ENCODE peak calls at places on chromosome 14, in four cellular contexts. Y is K562, J is GM12878, A is HepG2. I is an unnamed sample.

GRCh38 chr14:59360923-59361794 is 104.0 kb downstream of the GPR135 start:
- DNase-seq in A (peak), J (no peak), Y (peak), I (no peak)

GRCh38 chr14:35898217-35898775 is 72.2 kb downstream of the BRMS1L start:
- DNase-seq in Y (no peak), J (no peak), A (no peak), I (no peak)

GRCh38 chr14:23183479-23183878 is at the start of gene SLC7A8:
- DNase-seq in A (no peak), J (no peak), Y (no peak), I (peak)

GRCh38 chr14:89702151-89702936 is 252.2 kb downstream of the EFCAB11 start:
- DNase-seq in A (no peak), J (no peak), Y (no peak), I (no peak)

GRCh38 chr14:68112456-68112855 is 292.9 kb downstream of the RAD51B start:
- DNase-seq in J (no peak), A (no peak), Y (no peak), I (no peak)

GRCh38 chr14:102804858-102805257 is 27.6 kb downstream of the TRAF3 start:
- DNase-seq in Y (no peak), A (no peak), J (no peak), I (no peak)

GRCh38 chr14:64654072-64654899 is 49.9 kb upstream of the PLEKHG3 start:
- DNase-seq in Y (no peak), A (peak), J (peak), I (no peak)

GRCh38 chr14:59829941-59830734 is 40.4 kb downstream of the RTN1 start:
- DNase-seq in A (no peak), Y (no peak), J (no peak), I (no peak)

GRCh38 chr14:68888025-68888850 is 90.9 kb downstream of the ACTN1 start:
- DNase-seq in A (no peak), Y (no peak), J (no peak), I (no peak)

GRCh38 chr14:95337052-95337595 is 17.4 kb upstream of the CLMN start:
- DNase-seq in A (no peak), J (no peak), Y (no peak), I (no peak)

GRCh38 chr14:79661762-79662161 is 549.5 kb downstream of the DIO2 start:
- DNase-seq in A (no peak), Y (no peak), J (no peak), I (no peak)

GRCh38 chr14:89391556-89391955 is 25.5 kb downstream of the FOXN3 start:
- DNase-seq in A (no peak), Y (no peak), J (no peak), I (no peak)

GRCh38 chr14:84965279-84965678 is 564.7 kb upstream of the FLRT2 start:
- DNase-seq in Y (no peak), J (no peak), A (no peak), I (no peak)

GRCh38 chr14:102096569-102097188 is 9.8 kb upstream of the HSP90AA1 start:
- DNase-seq in Y (peak), A (peak), J (no peak), I (peak)

GRCh38 chr14:90760055-90760444 is 56.2 kb downstream of the TTC7B start:
- DNase-seq in Y (no peak), J (no peak), A (no peak), I (no peak)

GRCh38 chr14:90758959-90759358 is 57.3 kb downstream of the TTC7B start:
- DNase-seq in Y (no peak), J (no peak), A (no peak), I (no peak)

GRCh38 chr14:90759370-90760054 is 56.7 kb downstream of the TTC7B start:
- DNase-seq in J (no peak), A (no peak), Y (no peak), I (no peak)

GRCh38 chr14:90758028-90758889 is 58.0 kb downstream of the TTC7B start:
- DNase-seq in A (peak), Y (peak), J (peak), I (peak)

DNA sequence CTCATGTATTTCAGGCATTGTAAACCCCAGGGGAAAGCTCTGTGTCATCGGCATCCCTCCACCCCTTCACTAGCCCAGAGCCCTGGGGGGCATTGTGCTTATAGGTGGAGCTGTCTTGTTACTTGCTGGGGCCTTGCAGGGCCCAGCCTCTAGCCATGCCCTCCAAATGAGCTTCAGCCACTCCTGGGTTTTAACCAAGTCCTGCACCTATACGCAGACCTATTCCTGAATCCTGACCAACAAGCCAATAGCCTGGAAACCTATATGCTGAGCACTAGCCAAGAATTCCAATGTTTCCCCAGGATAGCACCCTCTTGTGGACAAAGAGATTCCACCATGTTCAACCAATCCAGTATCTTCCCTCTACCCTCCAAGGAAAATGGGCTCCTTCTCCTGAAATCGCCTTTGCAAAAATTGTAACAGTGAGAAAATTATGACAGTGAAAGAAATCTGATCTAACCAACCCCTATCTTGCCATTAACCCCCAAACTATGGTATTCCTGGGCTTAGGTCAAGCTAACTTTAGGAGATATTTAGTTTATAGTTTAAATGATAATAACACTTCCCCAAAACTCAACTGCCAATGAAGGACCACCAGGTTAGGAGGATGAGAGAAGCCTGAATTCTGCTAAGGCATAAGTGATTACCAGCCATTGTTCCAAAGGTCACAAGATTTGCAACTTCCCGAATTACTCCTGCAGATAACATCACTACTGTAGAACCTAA is 55.5 kb downstream of the TTC7B start:
- DNase-seq in A (peak), Y (peak), J (no peak), I (peak)
- TF ChIP-seq TARDBP in A (no peak), Y (no peak), J (no peak), I (no peak)

DNA sequence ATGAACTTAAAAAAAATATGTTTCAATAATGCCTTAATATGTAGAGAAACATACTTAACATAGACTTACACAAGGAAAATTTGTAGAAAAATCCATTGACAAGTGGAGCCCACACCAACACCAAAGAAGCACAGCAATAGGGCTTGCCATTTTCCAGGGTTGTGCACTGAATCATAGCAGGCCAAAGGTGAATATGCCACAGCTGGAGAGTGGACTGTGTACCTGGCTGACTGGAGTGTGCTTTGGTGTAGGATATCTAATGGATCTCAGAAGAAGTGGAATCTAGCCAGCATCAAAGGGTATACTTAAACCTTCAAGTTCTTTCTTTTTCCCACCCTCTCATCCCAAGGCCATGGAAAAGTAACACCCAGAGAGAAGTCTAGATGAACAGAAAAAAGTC is 4.8 kb downstream of the RPL10L start:
- DNase-seq in Y (no peak), J (no peak), A (no peak), I (no peak)
- TF ChIP-seq TARDBP in Y (no peak), J (no peak), A (no peak), I (no peak)

DNA sequence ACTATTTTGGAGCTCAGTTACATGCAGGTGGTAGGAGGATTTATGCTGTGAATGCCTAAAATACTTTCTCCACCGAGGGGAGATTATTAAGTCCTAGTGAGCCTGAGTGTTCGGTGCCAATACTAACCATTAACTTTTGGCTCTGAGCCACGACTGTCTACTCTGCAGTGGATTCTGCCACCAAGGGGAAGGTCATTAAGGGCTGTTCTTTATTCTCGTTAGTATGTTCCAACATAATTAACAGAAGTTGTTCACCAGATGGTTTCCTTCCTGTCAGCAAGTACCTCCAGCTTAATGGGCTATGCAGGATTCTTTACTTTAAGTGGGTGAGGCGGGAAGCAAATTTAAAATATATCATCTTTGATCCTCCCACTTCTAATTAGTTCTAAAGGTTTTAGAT is 326.3 kb downstream of the BMP4 start:
- DNase-seq in A (no peak), J (no peak), Y (no peak), I (no peak)
- TF ChIP-seq TARDBP in A (no peak), J (no peak), Y (no peak), I (no peak)

DNA sequence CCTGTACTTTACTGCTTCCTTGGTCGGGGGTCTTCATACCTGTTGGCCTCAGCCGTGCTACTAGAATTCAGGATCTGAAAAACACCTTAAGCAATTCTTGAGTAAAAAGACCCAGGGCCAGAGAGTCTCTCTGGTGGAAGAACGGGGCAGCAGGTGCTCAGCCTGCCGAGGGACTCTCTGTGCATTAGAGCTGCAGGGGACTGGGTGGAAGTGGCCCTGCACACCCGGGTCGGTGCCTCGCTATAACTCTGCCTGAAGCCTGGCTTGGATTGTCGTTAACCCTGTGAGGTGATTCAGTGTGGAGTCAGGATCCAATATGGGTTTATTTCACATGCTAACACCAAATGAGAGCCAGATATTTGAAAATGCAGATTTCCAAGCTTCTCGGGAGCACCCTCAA is 35.2 kb upstream of the C14orf180 start:
- DNase-seq in A (no peak), Y (no peak), J (no peak), I (no peak)
- TF ChIP-seq TARDBP in A (no peak), Y (no peak), J (no peak), I (no peak)

DNA sequence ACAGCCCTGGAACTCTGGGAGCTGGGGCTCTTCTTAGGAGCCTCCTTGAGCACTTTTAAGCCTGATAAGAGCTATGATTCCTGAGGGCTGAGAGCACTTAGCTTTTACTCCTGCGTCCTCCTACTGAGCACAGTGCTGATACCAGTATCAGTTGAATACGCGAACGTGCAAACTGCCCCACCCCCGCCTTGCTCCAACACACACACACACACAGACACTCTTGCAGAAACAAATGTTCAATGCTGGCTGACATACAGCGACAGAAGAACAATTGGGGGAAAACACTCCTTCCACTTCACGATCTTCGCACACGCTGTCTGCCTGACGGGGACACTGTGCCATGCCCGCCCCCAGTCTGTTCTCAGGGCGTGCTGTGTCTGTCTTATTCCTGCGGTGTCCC is 57.2 kb upstream of the DLK1 start:
- DNase-seq in Y (peak), A (no peak), J (no peak), I (no peak)
- TF ChIP-seq TARDBP in Y (no peak), A (no peak), J (no peak), I (no peak)

GRCh38 chr14:77023001-77023996 is 5.2 kb downstream of the IRF2BPL start:
- DNase-seq in J (no peak), Y (no peak), A (peak), I (peak)
- TF ChIP-seq TARDBP in J (no peak), Y (no peak), A (peak), I (no peak)

GRCh38 chr14:88209273-88209672 is 113.8 kb downstream of the KCNK10 start:
- DNase-seq in Y (no peak), J (no peak), A (no peak), I (no peak)
- TF ChIP-seq TARDBP in Y (no peak), J (no peak), A (no peak), I (no peak)

GRCh38 chr14:51365241-51365940 is 125.3 kb downstream of the TMX1 start:
- DNase-seq in A (no peak), Y (no peak), J (no peak), I (no peak)

GRCh38 chr14:51367600-51367931 is 127.5 kb downstream of the TMX1 start:
- DNase-seq in Y (no peak), A (no peak), J (no peak), I (no peak)

GRCh38 chr14:51370758-51371386 is 130.8 kb downstream of the TMX1 start:
- DNase-seq in Y (no peak), A (no peak), J (no peak), I (no peak)

GRCh38 chr14:51369814-51370213 is 129.8 kb downstream of the TMX1 start:
- DNase-seq in J (no peak), Y (peak), A (no peak), I (no peak)

GRCh38 chr14:51368721-51369163 is 128.7 kb downstream of the TMX1 start:
- DNase-seq in J (no peak), Y (no peak), A (no peak), I (no peak)
- TF ChIP-seq TARDBP in J (no peak), Y (no peak), A (no peak), I (no peak)